ENCODE peak calls at places on chromosomes 4 and X, in ten cellular contexts. T, N, B, C, P, D, J, F, E and K are unnamed samples.
A peak's percentile ranks its signal among the peaks of the same experiment; 100 is the strongest.

GRCh38 chrX:104660092-104660491 is 94.1 kb downstream of the IL1RAPL2 start:
- DNase-seq in F (no peak), B (no peak), C (no peak), J (no peak), D (no peak), P (no peak), N (no peak), T (no peak), E (no peak), K (no peak)

GRCh38 chr4:143358923-143359694 is 22.4 kb downstream of the GAB1 start:
- DNase-seq in F (no peak), E (no peak), C (no peak), T (peak; percentile 87), P (peak; percentile 9), N (peak; percentile 79), D (no peak), B (no peak), J (peak; percentile 55), K (peak; percentile 76)

GRCh38 chrX:124764354-124764753 is 418.0 kb downstream of the SH2D1A start:
- DNase-seq in C (no peak), J (no peak), E (no peak), F (no peak), D (no peak), P (no peak), N (no peak), T (no peak), B (no peak), K (no peak)

GRCh38 chr4:149997881-149998421 is 80.3 kb upstream of the DCLK2 start:
- DNase-seq in F (no peak), D (no peak), N (peak; percentile 44), J (no peak), C (no peak), B (no peak), T (peak; percentile 64), E (peak; percentile 34), P (peak; percentile 81), K (peak; percentile 70)

GRCh38 chr4:144313370-144313769 is 172.9 kb upstream of the GYPA start:
- DNase-seq in P (no peak), C (no peak), D (no peak), E (no peak), B (no peak), J (no peak), N (no peak), F (no peak), T (no peak), K (no peak)

GRCh38 chr4:128649161-128649560 is 160.3 kb upstream of the JADE1 start:
- DNase-seq in C (no peak), P (no peak), E (peak; percentile 14), N (no peak), B (no peak), J (no peak), D (no peak), F (no peak), T (no peak), K (no peak)

GRCh38 chr4:37530451-37530850 is 155.7 kb downstream of the RELL1 start:
- DNase-seq in J (no peak), P (no peak), T (no peak), E (no peak), C (no peak), D (no peak), F (no peak), N (no peak), B (no peak), K (no peak)

GRCh38 chr4:115781528-115782146 is 668.2 kb upstream of the NDST4 start:
- DNase-seq in N (no peak), F (no peak), E (no peak), J (no peak), C (no peak), P (no peak), T (no peak), D (no peak), B (no peak), K (no peak)

GRCh38 chr4:123649644-123650356 is 253.2 kb downstream of the SPRY1 start:
- DNase-seq in T (peak; percentile 87), B (no peak), E (no peak), N (peak; percentile 76), J (no peak), F (no peak), D (no peak), C (no peak), P (no peak), K (peak; percentile 88)